ENCODE peak calls at places on chromosome 18, in eight cellular contexts. B, T, I, S, K, F, D and R are unnamed samples.

GRCh38 chr18:75221902-75222301 is 11.3 kb downstream of the TSHZ1 start:
- DNase-seq in D (no peak), B (no peak), S (no peak), T (no peak), I (no peak), F (no peak), K (no peak), R (no peak)

GRCh38 chr18:9779630-9780029 is 71.5 kb downstream of the RAB31 start:
- DNase-seq in B (no peak), S (no peak), T (no peak), I (no peak), K (peak; percentile 81), D (no peak), F (no peak), R (no peak)

GRCh38 chr18:68843467-68844089 is 45.7 kb downstream of the CCDC102B start:
- DNase-seq in I (no peak), D (no peak), K (peak; percentile 9), T (no peak), F (no peak), B (no peak), S (no peak), R (no peak)

GRCh38 chr18:79877163-79878091 is 74.0 kb downstream of the SLC66A2 start:
- DNase-seq in F (no peak), D (no peak), S (no peak), T (no peak), I (no peak), B (no peak), K (no peak), R (no peak)

GRCh38 chr18:70659026-70659726 is 370.3 kb downstream of the SOCS6 start:
- DNase-seq in D (peak; percentile 25), I (no peak), F (no peak), T (no peak), S (no peak), B (peak; percentile 39), K (no peak), R (no peak)

GRCh38 chr18:76569644-76570415 is 74.8 kb upstream of the ZNF516 start:
- DNase-seq in S (no peak), B (no peak), I (no peak), T (no peak), F (no peak), K (no peak), D (no peak), R (no peak)

GRCh38 chr18:30970201-30970816 is 72.2 kb downstream of the DSC3 start:
- DNase-seq in B (no peak), K (peak; percentile 75), T (no peak), S (no peak), F (no peak), D (no peak), I (peak; percentile 62), R (no peak)

GRCh38 chr18:8503287-8503686 is 106.0 kb upstream of the RAB12 start:
- DNase-seq in T (no peak), D (no peak), K (no peak), S (no peak), I (no peak), F (no peak), B (no peak), R (no peak)

GRCh38 chr18:77103991-77104521 is 28.5 kb downstream of the MBP start:
- DNase-seq in T (no peak), F (no peak), K (no peak), I (no peak), B (no peak), S (no peak), D (no peak), R (no peak)